ENCODE peak calls at places on chromosomes 16 and 17, in seven cellular contexts. One of them, this sample, is unnamed.

GRCh38 chr16:11076259-11077018 is 132.1 kb downstream of the CLEC16A start:
- DNase-seq in stomach: no peak
- DNase-seq in AG08396: no peak
- DNase-seq in fibroblast of mammary gland: no peak
- DNase-seq in NCI-H1092 treated with DMSO at 0.1 percent for 48 hours: no peak
- DNase-seq in GM12865: peak
- DNase-seq in kidney tubule cell: no peak
- DNase-seq in this sample: no peak

GRCh38 chr16:15435216-15435864 is 952 bp downstream of the BMERB1 start:
- DNase-seq in stomach: no peak
- DNase-seq in NCI-H1092 treated with DMSO at 0.1 percent for 48 hours: no peak
- DNase-seq in fibroblast of mammary gland: no peak
- DNase-seq in kidney tubule cell: no peak
- DNase-seq in AG08396: no peak
- DNase-seq in GM12865: no peak
- DNase-seq in this sample: peak

GRCh38 chr17:67452681-67453554 is 75.8 kb downstream of the PITPNC1 start:
- DNase-seq in kidney tubule cell: no peak
- DNase-seq in GM12865: peak
- DNase-seq in NCI-H1092 treated with DMSO at 0.1 percent for 48 hours: no peak
- DNase-seq in AG08396: no peak
- DNase-seq in stomach: no peak
- DNase-seq in fibroblast of mammary gland: no peak
- DNase-seq in this sample: no peak

GRCh38 chr16:1164975-1165374 is 12.1 kb downstream of the CACNA1H start:
- DNase-seq in kidney tubule cell: no peak
- DNase-seq in GM12865: no peak
- DNase-seq in NCI-H1092 treated with DMSO at 0.1 percent for 48 hours: no peak
- DNase-seq in fibroblast of mammary gland: no peak
- DNase-seq in AG08396: no peak
- DNase-seq in stomach: no peak
- DNase-seq in this sample: no peak

GRCh38 chr17:78805301-78805700 is 23.2 kb upstream of the CYTH1 start:
- DNase-seq in NCI-H1092 treated with DMSO at 0.1 percent for 48 hours: no peak
- DNase-seq in AG08396: no peak
- DNase-seq in kidney tubule cell: no peak
- DNase-seq in GM12865: peak
- DNase-seq in stomach: peak
- DNase-seq in fibroblast of mammary gland: no peak
- DNase-seq in this sample: no peak

GRCh38 chr16:3618782-3619166 is 7.4 kb upstream of the SLX4 start:
- DNase-seq in AG08396: no peak
- DNase-seq in NCI-H1092 treated with DMSO at 0.1 percent for 48 hours: no peak
- DNase-seq in GM12865: no peak
- DNase-seq in fibroblast of mammary gland: no peak
- DNase-seq in kidney tubule cell: peak
- DNase-seq in stomach: peak
- DNase-seq in this sample: no peak

GRCh38 chr16:30005341-30006094 is 5.3 kb downstream of the DOC2A start:
- DNase-seq in NCI-H1092 treated with DMSO at 0.1 percent for 48 hours: peak
- DNase-seq in GM12865: peak
- DNase-seq in kidney tubule cell: peak
- DNase-seq in fibroblast of mammary gland: peak
- DNase-seq in stomach: peak
- DNase-seq in AG08396: peak
- DNase-seq in this sample: no peak

GRCh38 chr16:56874800-56875199 is 9.8 kb downstream of the SLC12A3 start:
- DNase-seq in kidney tubule cell: no peak
- DNase-seq in stomach: no peak
- DNase-seq in AG08396: peak
- DNase-seq in fibroblast of mammary gland: no peak
- DNase-seq in GM12865: no peak
- DNase-seq in NCI-H1092 treated with DMSO at 0.1 percent for 48 hours: no peak
- DNase-seq in this sample: no peak

GRCh38 chr17:27550291-27550930 is 80.6 kb upstream of the LGALS9 start:
- DNase-seq in kidney tubule cell: no peak
- DNase-seq in AG08396: no peak
- DNase-seq in fibroblast of mammary gland: no peak
- DNase-seq in NCI-H1092 treated with DMSO at 0.1 percent for 48 hours: no peak
- DNase-seq in stomach: no peak
- DNase-seq in GM12865: no peak
- DNase-seq in this sample: no peak

GRCh38 chr17:49987681-49988441 is 7.2 kb downstream of the DLX3 start:
- DNase-seq in GM12865: no peak
- DNase-seq in stomach: no peak
- DNase-seq in AG08396: no peak
- DNase-seq in NCI-H1092 treated with DMSO at 0.1 percent for 48 hours: peak
- DNase-seq in fibroblast of mammary gland: no peak
- DNase-seq in kidney tubule cell: peak
- DNase-seq in this sample: no peak

GRCh38 chr17:43591750-43592562 is 45.8 kb upstream of the ETV4 start:
- DNase-seq in fibroblast of mammary gland: peak
- DNase-seq in stomach: peak
- DNase-seq in AG08396: peak
- DNase-seq in kidney tubule cell: peak
- DNase-seq in GM12865: peak
- DNase-seq in NCI-H1092 treated with DMSO at 0.1 percent for 48 hours: no peak
- DNase-seq in this sample: no peak

GRCh38 chr17:673200-673681 is 41.4 kb downstream of the VPS53 start:
- DNase-seq in kidney tubule cell: no peak
- DNase-seq in fibroblast of mammary gland: no peak
- DNase-seq in GM12865: no peak
- DNase-seq in stomach: no peak
- DNase-seq in NCI-H1092 treated with DMSO at 0.1 percent for 48 hours: no peak
- DNase-seq in AG08396: no peak
- DNase-seq in this sample: no peak

GRCh38 chr17:77235370-77236080 is 94.8 kb downstream of the SEC14L1 start:
- DNase-seq in AG08396: peak
- DNase-seq in stomach: no peak
- DNase-seq in kidney tubule cell: peak
- DNase-seq in fibroblast of mammary gland: peak
- DNase-seq in GM12865: peak
- DNase-seq in NCI-H1092 treated with DMSO at 0.1 percent for 48 hours: no peak
- DNase-seq in this sample: no peak

GRCh38 chr17:6303664-6304063 is 131.3 kb downstream of the AIPL1 start:
- DNase-seq in fibroblast of mammary gland: no peak
- DNase-seq in NCI-H1092 treated with DMSO at 0.1 percent for 48 hours: no peak
- DNase-seq in AG08396: peak
- DNase-seq in stomach: no peak
- DNase-seq in kidney tubule cell: peak
- DNase-seq in GM12865: peak
- DNase-seq in this sample: peak

GRCh38 chr17:75041656-75042280 is 5.0 kb downstream of the ATP5PD start:
- DNase-seq in stomach: no peak
- DNase-seq in fibroblast of mammary gland: no peak
- DNase-seq in AG08396: no peak
- DNase-seq in kidney tubule cell: no peak
- DNase-seq in GM12865: no peak
- DNase-seq in NCI-H1092 treated with DMSO at 0.1 percent for 48 hours: no peak
- DNase-seq in this sample: no peak